ENCODE peak calls at places on chromosomes 13 and 19, in four cellular contexts. D is COR-L47, I is EL, H is GOT3. M is an unnamed sample.

GRCh38 chr13:44389003-44389666 is 15.5 kb downstream of the SERP2 start:
- DNase-seq in D (no peak), I (no peak), H (no peak), M (no peak)

GRCh38 chr13:49814551-49815270 is 22.2 kb upstream of the KPNA3 start:
- DNase-seq in D (no peak), I (peak), H (no peak), M (no peak)

GRCh38 chr19:13398780-13399726 is 107.2 kb downstream of the CACNA1A start:
- DNase-seq in D (no peak), I (peak), H (peak), M (peak)

GRCh38 chr19:6728346-6728745 is 7.9 kb upstream of the C3 start:
- DNase-seq in D (no peak), I (no peak), H (no peak), M (no peak)

GRCh38 chr19:5155586-5156210 is 184.9 kb downstream of the PTPRS start:
- DNase-seq in D (no peak), I (no peak), H (no peak), M (no peak)

GRCh38 chr13:76707360-76707759 is 178.8 kb downstream of the KCTD12 start:
- DNase-seq in D (no peak), I (peak), H (no peak), M (no peak)

GRCh38 chr13:110813646-110814624 is 100.4 kb downstream of the ING1 start:
- DNase-seq in D (peak), I (no peak), H (no peak), M (no peak)

GRCh38 chr19:13978306-13978705 is 26.0 kb downstream of the DCAF15 start:
- DNase-seq in D (peak), I (no peak), H (no peak), M (no peak)

GRCh38 chr13:51907040-51907732 is 45.4 kb downstream of the CCDC70 start:
- DNase-seq in D (no peak), I (no peak), H (no peak), M (no peak)